ENCODE peak calls at places on chromosomes 4 and X, in six cellular contexts. One of them, this sample, is unnamed.

GRCh38 chrX:34146906-34147305 is 14.8 kb upstream of the FAM47A start:
- DNase-seq in mucosa of gallbladder: no peak
- DNase-seq in GM03348: no peak
- DNase-seq in posterior cingulate gyrus: peak
- DNase-seq in activated CD8-positive, alpha-beta T cell treated with anti-CD3 and anti-CD28 coated beads, Interleukin-2, amount 10 ng/mL, durations not matched to agents 7 days and 5 days: no peak
- DNase-seq in NCI-H524 treated with DMSO at 0.1 percent for 48 hours: no peak
- DNase-seq in this sample: no peak

GRCh38 chrX:30865020-30865419 is 24.0 kb downstream of the TAB3 start:
- DNase-seq in mucosa of gallbladder: no peak
- DNase-seq in GM03348: no peak
- DNase-seq in posterior cingulate gyrus: no peak
- DNase-seq in activated CD8-positive, alpha-beta T cell treated with anti-CD3 and anti-CD28 coated beads, Interleukin-2, amount 10 ng/mL, durations not matched to agents 7 days and 5 days: peak
- DNase-seq in NCI-H524 treated with DMSO at 0.1 percent for 48 hours: no peak
- DNase-seq in this sample: no peak

GRCh38 chr4:165678236-165678960 is 194.6 kb upstream of the TLL1 start:
- DNase-seq in mucosa of gallbladder: no peak
- DNase-seq in GM03348: no peak
- DNase-seq in posterior cingulate gyrus: no peak
- DNase-seq in activated CD8-positive, alpha-beta T cell treated with anti-CD3 and anti-CD28 coated beads, Interleukin-2, amount 10 ng/mL, durations not matched to agents 7 days and 5 days: no peak
- DNase-seq in NCI-H524 treated with DMSO at 0.1 percent for 48 hours: no peak
- DNase-seq in this sample: no peak

GRCh38 chrX:39957816-39958561 is 139.8 kb downstream of the BCOR start:
- DNase-seq in mucosa of gallbladder: no peak
- DNase-seq in GM03348: peak
- DNase-seq in posterior cingulate gyrus: no peak
- DNase-seq in activated CD8-positive, alpha-beta T cell treated with anti-CD3 and anti-CD28 coated beads, Interleukin-2, amount 10 ng/mL, durations not matched to agents 7 days and 5 days: no peak
- DNase-seq in NCI-H524 treated with DMSO at 0.1 percent for 48 hours: no peak
- DNase-seq in this sample: no peak

GRCh38 chrX:48831909-48832291 is 3.5 kb downstream of the PCSK1N start:
- DNase-seq in mucosa of gallbladder: no peak
- DNase-seq in GM03348: no peak
- DNase-seq in posterior cingulate gyrus: peak
- DNase-seq in activated CD8-positive, alpha-beta T cell treated with anti-CD3 and anti-CD28 coated beads, Interleukin-2, amount 10 ng/mL, durations not matched to agents 7 days and 5 days: no peak
- DNase-seq in NCI-H524 treated with DMSO at 0.1 percent for 48 hours: no peak
- DNase-seq in this sample: no peak

GRCh38 chrX:47507204-47507878 is 24.3 kb upstream of the ZNF41 start:
- DNase-seq in mucosa of gallbladder: no peak
- DNase-seq in GM03348: no peak
- DNase-seq in posterior cingulate gyrus: no peak
- DNase-seq in activated CD8-positive, alpha-beta T cell treated with anti-CD3 and anti-CD28 coated beads, Interleukin-2, amount 10 ng/mL, durations not matched to agents 7 days and 5 days: no peak
- DNase-seq in NCI-H524 treated with DMSO at 0.1 percent for 48 hours: no peak
- DNase-seq in this sample: no peak

GRCh38 chr4:7831330-7831729 is 108.3 kb downstream of the AFAP1 start:
- DNase-seq in mucosa of gallbladder: no peak
- DNase-seq in GM03348: peak
- DNase-seq in posterior cingulate gyrus: no peak
- DNase-seq in activated CD8-positive, alpha-beta T cell treated with anti-CD3 and anti-CD28 coated beads, Interleukin-2, amount 10 ng/mL, durations not matched to agents 7 days and 5 days: no peak
- DNase-seq in NCI-H524 treated with DMSO at 0.1 percent for 48 hours: peak
- DNase-seq in this sample: no peak

GRCh38 chr4:6913350-6913749 is 3.7 kb downstream of the TBC1D14 start:
- DNase-seq in mucosa of gallbladder: no peak
- DNase-seq in GM03348: no peak
- DNase-seq in posterior cingulate gyrus: no peak
- DNase-seq in activated CD8-positive, alpha-beta T cell treated with anti-CD3 and anti-CD28 coated beads, Interleukin-2, amount 10 ng/mL, durations not matched to agents 7 days and 5 days: no peak
- DNase-seq in NCI-H524 treated with DMSO at 0.1 percent for 48 hours: no peak
- DNase-seq in this sample: no peak

GRCh38 chr4:2761035-2761923 is 5.1 kb upstream of the TNIP2 start:
- DNase-seq in mucosa of gallbladder: peak
- DNase-seq in GM03348: no peak
- DNase-seq in posterior cingulate gyrus: peak
- DNase-seq in activated CD8-positive, alpha-beta T cell treated with anti-CD3 and anti-CD28 coated beads, Interleukin-2, amount 10 ng/mL, durations not matched to agents 7 days and 5 days: peak
- DNase-seq in NCI-H524 treated with DMSO at 0.1 percent for 48 hours: no peak
- DNase-seq in this sample: no peak

GRCh38 chr4:86564795-86565194 is 29.3 kb upstream of the PTPN13 start:
- DNase-seq in mucosa of gallbladder: no peak
- DNase-seq in GM03348: no peak
- DNase-seq in posterior cingulate gyrus: no peak
- DNase-seq in activated CD8-positive, alpha-beta T cell treated with anti-CD3 and anti-CD28 coated beads, Interleukin-2, amount 10 ng/mL, durations not matched to agents 7 days and 5 days: no peak
- DNase-seq in NCI-H524 treated with DMSO at 0.1 percent for 48 hours: no peak
- DNase-seq in this sample: peak

GRCh38 chr4:48538358-48538757 is 48.3 kb downstream of the ZAR1 start:
- DNase-seq in mucosa of gallbladder: no peak
- DNase-seq in GM03348: no peak
- DNase-seq in posterior cingulate gyrus: no peak
- DNase-seq in activated CD8-positive, alpha-beta T cell treated with anti-CD3 and anti-CD28 coated beads, Interleukin-2, amount 10 ng/mL, durations not matched to agents 7 days and 5 days: no peak
- DNase-seq in NCI-H524 treated with DMSO at 0.1 percent for 48 hours: no peak
- DNase-seq in this sample: no peak

GRCh38 chr4:183332447-183332846 is 10.2 kb upstream of the CLDN24 start:
- DNase-seq in mucosa of gallbladder: no peak
- DNase-seq in GM03348: no peak
- DNase-seq in posterior cingulate gyrus: peak
- DNase-seq in activated CD8-positive, alpha-beta T cell treated with anti-CD3 and anti-CD28 coated beads, Interleukin-2, amount 10 ng/mL, durations not matched to agents 7 days and 5 days: no peak
- DNase-seq in NCI-H524 treated with DMSO at 0.1 percent for 48 hours: no peak
- DNase-seq in this sample: no peak

GRCh38 chr4:96983830-96984229 is 1143.9 kb downstream of the PDHA2 start:
- DNase-seq in mucosa of gallbladder: no peak
- DNase-seq in GM03348: no peak
- DNase-seq in posterior cingulate gyrus: no peak
- DNase-seq in activated CD8-positive, alpha-beta T cell treated with anti-CD3 and anti-CD28 coated beads, Interleukin-2, amount 10 ng/mL, durations not matched to agents 7 days and 5 days: no peak
- DNase-seq in NCI-H524 treated with DMSO at 0.1 percent for 48 hours: no peak
- DNase-seq in this sample: no peak

GRCh38 chrX:119236599-119237525 is 777 bp downstream of the PGRMC1 start:
- DNase-seq in mucosa of gallbladder: peak
- DNase-seq in GM03348: peak
- DNase-seq in posterior cingulate gyrus: peak
- DNase-seq in activated CD8-positive, alpha-beta T cell treated with anti-CD3 and anti-CD28 coated beads, Interleukin-2, amount 10 ng/mL, durations not matched to agents 7 days and 5 days: peak
- DNase-seq in NCI-H524 treated with DMSO at 0.1 percent for 48 hours: no peak
- DNase-seq in this sample: no peak

GRCh38 chr4:41546638-41547037 is 8.7 kb downstream of the LIMCH1 start:
- DNase-seq in mucosa of gallbladder: no peak
- DNase-seq in GM03348: no peak
- DNase-seq in posterior cingulate gyrus: no peak
- DNase-seq in activated CD8-positive, alpha-beta T cell treated with anti-CD3 and anti-CD28 coated beads, Interleukin-2, amount 10 ng/mL, durations not matched to agents 7 days and 5 days: no peak
- DNase-seq in NCI-H524 treated with DMSO at 0.1 percent for 48 hours: no peak
- DNase-seq in this sample: no peak

GRCh38 chr4:6532102-6532501 is 42.9 kb upstream of the MAN2B2 start:
- DNase-seq in mucosa of gallbladder: no peak
- DNase-seq in GM03348: no peak
- DNase-seq in posterior cingulate gyrus: peak
- DNase-seq in activated CD8-positive, alpha-beta T cell treated with anti-CD3 and anti-CD28 coated beads, Interleukin-2, amount 10 ng/mL, durations not matched to agents 7 days and 5 days: no peak
- DNase-seq in NCI-H524 treated with DMSO at 0.1 percent for 48 hours: no peak
- DNase-seq in this sample: no peak

GRCh38 chr4:126242679-126243390 is 928.1 kb downstream of the FAT4 start:
- DNase-seq in mucosa of gallbladder: no peak
- DNase-seq in GM03348: peak
- DNase-seq in posterior cingulate gyrus: no peak
- DNase-seq in activated CD8-positive, alpha-beta T cell treated with anti-CD3 and anti-CD28 coated beads, Interleukin-2, amount 10 ng/mL, durations not matched to agents 7 days and 5 days: no peak
- DNase-seq in NCI-H524 treated with DMSO at 0.1 percent for 48 hours: no peak
- DNase-seq in this sample: no peak

GRCh38 chr4:65559270-65559669 is 111.0 kb downstream of the EPHA5 start:
- DNase-seq in mucosa of gallbladder: no peak
- DNase-seq in GM03348: no peak
- DNase-seq in posterior cingulate gyrus: no peak
- DNase-seq in activated CD8-positive, alpha-beta T cell treated with anti-CD3 and anti-CD28 coated beads, Interleukin-2, amount 10 ng/mL, durations not matched to agents 7 days and 5 days: no peak
- DNase-seq in NCI-H524 treated with DMSO at 0.1 percent for 48 hours: peak
- DNase-seq in this sample: no peak

GRCh38 chrX:42094208-42094607 is 170.9 kb upstream of the CASK start:
- DNase-seq in mucosa of gallbladder: no peak
- DNase-seq in GM03348: peak
- DNase-seq in posterior cingulate gyrus: no peak
- DNase-seq in activated CD8-positive, alpha-beta T cell treated with anti-CD3 and anti-CD28 coated beads, Interleukin-2, amount 10 ng/mL, durations not matched to agents 7 days and 5 days: no peak
- DNase-seq in NCI-H524 treated with DMSO at 0.1 percent for 48 hours: no peak
- DNase-seq in this sample: no peak

GRCh38 chrX:68416592-68416991 is 16.7 kb downstream of the OPHN1 start:
- DNase-seq in mucosa of gallbladder: no peak
- DNase-seq in GM03348: no peak
- DNase-seq in posterior cingulate gyrus: no peak
- DNase-seq in activated CD8-positive, alpha-beta T cell treated with anti-CD3 and anti-CD28 coated beads, Interleukin-2, amount 10 ng/mL, durations not matched to agents 7 days and 5 days: no peak
- DNase-seq in NCI-H524 treated with DMSO at 0.1 percent for 48 hours: no peak
- DNase-seq in this sample: no peak

GRCh38 chr4:164381859-164382258 is 372.1 kb upstream of the SMIM31 start:
- DNase-seq in mucosa of gallbladder: no peak
- DNase-seq in GM03348: no peak
- DNase-seq in posterior cingulate gyrus: no peak
- DNase-seq in activated CD8-positive, alpha-beta T cell treated with anti-CD3 and anti-CD28 coated beads, Interleukin-2, amount 10 ng/mL, durations not matched to agents 7 days and 5 days: no peak
- DNase-seq in NCI-H524 treated with DMSO at 0.1 percent for 48 hours: no peak
- DNase-seq in this sample: no peak

GRCh38 chr4:73103799-73104503 is 34.4 kb upstream of the COX18 start:
- DNase-seq in mucosa of gallbladder: no peak
- DNase-seq in GM03348: no peak
- DNase-seq in posterior cingulate gyrus: no peak
- DNase-seq in activated CD8-positive, alpha-beta T cell treated with anti-CD3 and anti-CD28 coated beads, Interleukin-2, amount 10 ng/mL, durations not matched to agents 7 days and 5 days: no peak
- DNase-seq in NCI-H524 treated with DMSO at 0.1 percent for 48 hours: no peak
- DNase-seq in this sample: no peak

GRCh38 chr4:173135241-173135847 is 33.3 kb upstream of the GALNT7 start:
- DNase-seq in mucosa of gallbladder: no peak
- DNase-seq in GM03348: no peak
- DNase-seq in posterior cingulate gyrus: no peak
- DNase-seq in activated CD8-positive, alpha-beta T cell treated with anti-CD3 and anti-CD28 coated beads, Interleukin-2, amount 10 ng/mL, durations not matched to agents 7 days and 5 days: no peak
- DNase-seq in NCI-H524 treated with DMSO at 0.1 percent for 48 hours: no peak
- DNase-seq in this sample: no peak

This sample was measured in lung.